ENCODE peak calls at places on chromosomes 12 and 14, in six cellular contexts. B is RCC 7860, N is activated B cell treated with CpG ODN at 0.5 μM for 24 hours, L is T-helper 17 cell, V is NCI-H748 treated with DMSO at 0.1 percent for 48 hours, R is cardiac muscle cell. G is an unnamed sample.

GRCh38 chr14:50036211-50036610 is 80.2 kb downstream of the VCPKMT start:
- DNase-seq in V (no peak), B (no peak), L (no peak), N (no peak), R (no peak), G (no peak)

GRCh38 chr12:45730116-45730841 is 773 bp downstream of the ARID2 start:
- DNase-seq in B (peak; percentile 29), V (peak; percentile 41), L (peak; percentile 25), R (peak; percentile 74), N (peak; percentile 55), G (peak; percentile 53)

GRCh38 chr12:64256166-64256800 is 34.2 kb upstream of the KICS2 start:
- DNase-seq in V (peak; percentile 68), B (peak; percentile 41), N (no peak), R (peak; percentile 78), L (no peak), G (no peak)

GRCh38 chr14:26855051-26855753 is 257.4 kb upstream of the NOVA1 start:
- DNase-seq in L (no peak), B (no peak), N (no peak), V (no peak), R (no peak), G (no peak)

GRCh38 chr12:114931025-114931424 is 247.1 kb upstream of the TBX3 start:
- DNase-seq in B (no peak), L (no peak), V (no peak), R (no peak), N (no peak), G (no peak)

GRCh38 chr14:85463512-85463911 is 66.4 kb upstream of the FLRT2 start:
- DNase-seq in V (peak; percentile 83), L (no peak), N (no peak), R (no peak), B (no peak), G (no peak)

GRCh38 chr12:110498984-110499706 is 2.8 kb downstream of the VPS29 start:
- DNase-seq in N (no peak), L (no peak), V (no peak), B (no peak), R (no peak), G (no peak)

GRCh38 chr12:111753144-111753881 is 13.4 kb upstream of the ALDH2 start:
- DNase-seq in R (peak; percentile 79), V (peak; percentile 12), N (no peak), L (no peak), B (peak; percentile 44), G (no peak)

GRCh38 chr14:101233016-101233355 is 328.3 kb upstream of the DIO3 start:
- DNase-seq in B (no peak), L (no peak), R (no peak), N (no peak), V (no peak), G (no peak)

GRCh38 chr14:91403069-91403600 is 14.5 kb downstream of the CCDC88C start:
- DNase-seq in V (no peak), R (no peak), L (no peak), N (no peak), B (no peak), G (no peak)

GRCh38 chr14:89251066-89251465 is 166.0 kb downstream of the FOXN3 start:
- DNase-seq in N (no peak), R (no peak), L (no peak), V (no peak), B (no peak), G (no peak)

GRCh38 chr12:30977124-30977523 is 50.6 kb downstream of the TSPAN11 start:
- DNase-seq in R (no peak), N (no peak), L (no peak), V (no peak), B (no peak), G (no peak)

GRCh38 chr14:43410631-43411030 is 1096.5 kb downstream of the FSCB start:
- DNase-seq in R (no peak), B (no peak), V (no peak), N (no peak), L (no peak), G (no peak)

GRCh38 chr14:93132472-93133065 is 16.8 kb upstream of the ITPK1 start:
- DNase-seq in R (peak; percentile 75), N (no peak), V (no peak), L (no peak), B (no peak), G (no peak)

GRCh38 chr12:2582631-2583616 is 211.8 kb upstream of the FKBP4 start:
- DNase-seq in R (peak; percentile 85), B (no peak), V (peak; percentile 15), L (peak; percentile 28), N (no peak), G (no peak)